ENCODE peak calls at places on chromosomes 7 and 10, in eight cellular contexts. One of them, this sample, is unnamed.

GRCh38 chr10:27360581-27361172 is 120.1 kb upstream of the ACBD5 start:
- DNase-seq in kidney: no peak
- DNase-seq in ascending aorta: no peak
- DNase-seq in colonic mucosa: peak; percentile 76
- DNase-seq in Karpas-422: peak; percentile 94
- DNase-seq in iPS DF 6.9: peak; percentile 58
- DNase-seq in substantia nigra: peak; percentile 22
- DNase-seq in H9: peak; percentile 71
- DNase-seq in this sample: peak; percentile 83

GRCh38 chr7:66110861-66111260 is 3.8 kb upstream of the CRCP start:
- DNase-seq in kidney: no peak
- DNase-seq in ascending aorta: no peak
- DNase-seq in colonic mucosa: no peak
- DNase-seq in Karpas-422: no peak
- DNase-seq in iPS DF 6.9: no peak
- DNase-seq in substantia nigra: no peak
- DNase-seq in H9: no peak
- DNase-seq in this sample: no peak

GRCh38 chr10:32004161-32004591 is 52.0 kb downstream of the KIF5B start:
- DNase-seq in kidney: no peak
- DNase-seq in ascending aorta: no peak
- DNase-seq in colonic mucosa: no peak
- DNase-seq in Karpas-422: no peak
- DNase-seq in iPS DF 6.9: no peak
- DNase-seq in substantia nigra: peak; percentile 23
- DNase-seq in H9: peak; percentile 66
- DNase-seq in this sample: no peak

GRCh38 chr7:158467562-158467961 is 120.1 kb downstream of the PTPRN2 start:
- DNase-seq in kidney: no peak
- DNase-seq in ascending aorta: no peak
- DNase-seq in colonic mucosa: no peak
- DNase-seq in Karpas-422: no peak
- DNase-seq in iPS DF 6.9: no peak
- DNase-seq in substantia nigra: no peak
- DNase-seq in H9: no peak
- DNase-seq in this sample: no peak

GRCh38 chr10:131252586-131253276 is 58.8 kb downstream of the TCERG1L start:
- DNase-seq in kidney: no peak
- DNase-seq in ascending aorta: no peak
- DNase-seq in colonic mucosa: no peak
- DNase-seq in Karpas-422: no peak
- DNase-seq in iPS DF 6.9: no peak
- DNase-seq in substantia nigra: no peak
- DNase-seq in H9: no peak
- DNase-seq in this sample: no peak

GRCh38 chr7:27155816-27156507 is 513 bp downstream of the HOXA7 start:
- DNase-seq in kidney: peak; percentile 82
- DNase-seq in ascending aorta: no peak
- DNase-seq in colonic mucosa: peak; percentile 70
- DNase-seq in Karpas-422: peak; percentile 86
- DNase-seq in iPS DF 6.9: no peak
- DNase-seq in substantia nigra: no peak
- DNase-seq in H9: peak; percentile 55
- DNase-seq in this sample: no peak

GRCh38 chr7:138890782-138891445 is 90.3 kb downstream of the KIAA1549 start:
- DNase-seq in kidney: no peak
- DNase-seq in ascending aorta: no peak
- DNase-seq in colonic mucosa: no peak
- DNase-seq in Karpas-422: no peak
- DNase-seq in iPS DF 6.9: no peak
- DNase-seq in substantia nigra: no peak
- DNase-seq in H9: no peak
- DNase-seq in this sample: no peak

GRCh38 chr10:13673165-13673564 is 86.4 kb downstream of the PRPF18 start:
- DNase-seq in kidney: no peak
- DNase-seq in ascending aorta: no peak
- DNase-seq in colonic mucosa: no peak
- DNase-seq in Karpas-422: no peak
- DNase-seq in iPS DF 6.9: no peak
- DNase-seq in substantia nigra: no peak
- DNase-seq in H9: no peak
- DNase-seq in this sample: no peak

GRCh38 chr10:114257488-114257887 is 18.4 kb downstream of the VWA2 start:
- DNase-seq in kidney: no peak
- DNase-seq in ascending aorta: no peak
- DNase-seq in colonic mucosa: no peak
- DNase-seq in Karpas-422: no peak
- DNase-seq in iPS DF 6.9: no peak
- DNase-seq in substantia nigra: no peak
- DNase-seq in H9: no peak
- DNase-seq in this sample: no peak

GRCh38 chr10:69142983-69143382 is 19.0 kb downstream of the VPS26A start:
- DNase-seq in kidney: no peak
- DNase-seq in ascending aorta: no peak
- DNase-seq in colonic mucosa: no peak
- DNase-seq in Karpas-422: no peak
- DNase-seq in iPS DF 6.9: no peak
- DNase-seq in substantia nigra: no peak
- DNase-seq in H9: no peak
- DNase-seq in this sample: no peak

GRCh38 chr10:15140640-15141039 is 27.9 kb downstream of the NMT2 start:
- DNase-seq in kidney: no peak
- DNase-seq in ascending aorta: no peak
- DNase-seq in colonic mucosa: no peak
- DNase-seq in Karpas-422: no peak
- DNase-seq in iPS DF 6.9: no peak
- DNase-seq in substantia nigra: peak; percentile 1
- DNase-seq in H9: no peak
- DNase-seq in this sample: no peak

GRCh38 chr7:70215491-70215890 is 617.2 kb downstream of the AUTS2 start:
- DNase-seq in kidney: no peak
- DNase-seq in ascending aorta: no peak
- DNase-seq in colonic mucosa: no peak
- DNase-seq in Karpas-422: no peak
- DNase-seq in iPS DF 6.9: no peak
- DNase-seq in substantia nigra: no peak
- DNase-seq in H9: no peak
- DNase-seq in this sample: no peak

GRCh38 chr10:69800109-69800508 is 1.6 kb upstream of the COL13A1 start:
- DNase-seq in kidney: no peak
- DNase-seq in ascending aorta: no peak
- DNase-seq in colonic mucosa: peak; percentile 62
- DNase-seq in Karpas-422: peak; percentile 64
- DNase-seq in iPS DF 6.9: no peak
- DNase-seq in substantia nigra: peak; percentile 4
- DNase-seq in H9: peak; percentile 76
- DNase-seq in this sample: peak; percentile 43

GRCh38 chr10:43362191-43362839 is 9.1 kb upstream of the FXYD4 start:
- DNase-seq in kidney: peak; percentile 99
- DNase-seq in ascending aorta: peak; percentile 75
- DNase-seq in colonic mucosa: peak; percentile 98
- DNase-seq in Karpas-422: peak; percentile 94
- DNase-seq in iPS DF 6.9: peak; percentile 92
- DNase-seq in substantia nigra: peak; percentile 77
- DNase-seq in H9: peak; percentile 99
- DNase-seq in this sample: peak; percentile 98

GRCh38 chr7:105876964-105877601 is 684 bp upstream of the ATXN7L1 start:
- DNase-seq in kidney: peak; percentile 75
- DNase-seq in ascending aorta: no peak
- DNase-seq in colonic mucosa: peak; percentile 80
- DNase-seq in Karpas-422: no peak
- DNase-seq in iPS DF 6.9: no peak
- DNase-seq in substantia nigra: peak; percentile 60
- DNase-seq in H9: peak; percentile 64
- DNase-seq in this sample: no peak

GRCh38 chr10:67772894-67773511 is 65.0 kb downstream of the DNAJC12 start:
- DNase-seq in kidney: no peak
- DNase-seq in ascending aorta: no peak
- DNase-seq in colonic mucosa: no peak
- DNase-seq in Karpas-422: peak; percentile 90
- DNase-seq in iPS DF 6.9: no peak
- DNase-seq in substantia nigra: no peak
- DNase-seq in H9: no peak
- DNase-seq in this sample: no peak

GRCh38 chr10:43892062-43892765 is 243.5 kb upstream of the ZNF32 start:
- DNase-seq in kidney: no peak
- DNase-seq in ascending aorta: no peak
- DNase-seq in colonic mucosa: no peak
- DNase-seq in Karpas-422: no peak
- DNase-seq in iPS DF 6.9: no peak
- DNase-seq in substantia nigra: no peak
- DNase-seq in H9: peak; percentile 15
- DNase-seq in this sample: no peak

GRCh38 chr7:112790651-112790973 is 419 bp upstream of the TMEM168 start:
- DNase-seq in kidney: no peak
- DNase-seq in ascending aorta: no peak
- DNase-seq in colonic mucosa: no peak
- DNase-seq in Karpas-422: peak; percentile 82
- DNase-seq in iPS DF 6.9: no peak
- DNase-seq in substantia nigra: no peak
- DNase-seq in H9: no peak
- DNase-seq in this sample: no peak

GRCh38 chr7:133386204-133386603 is 133.3 kb downstream of the EXOC4 start:
- DNase-seq in kidney: no peak
- DNase-seq in ascending aorta: no peak
- DNase-seq in colonic mucosa: no peak
- DNase-seq in Karpas-422: no peak
- DNase-seq in iPS DF 6.9: peak; percentile 13
- DNase-seq in substantia nigra: no peak
- DNase-seq in H9: peak; percentile 39
- DNase-seq in this sample: no peak

GRCh38 chr7:158865462-158865922 is 9.1 kb downstream of the DYNC2I1 start:
- DNase-seq in kidney: no peak
- DNase-seq in ascending aorta: no peak
- DNase-seq in colonic mucosa: peak; percentile 65
- DNase-seq in Karpas-422: peak; percentile 69
- DNase-seq in iPS DF 6.9: no peak
- DNase-seq in substantia nigra: no peak
- DNase-seq in H9: no peak
- DNase-seq in this sample: no peak

GRCh38 chr10:96794786-96795733 is 37.0 kb upstream of the LCOR start:
- DNase-seq in kidney: no peak
- DNase-seq in ascending aorta: no peak
- DNase-seq in colonic mucosa: peak; percentile 72
- DNase-seq in Karpas-422: no peak
- DNase-seq in iPS DF 6.9: no peak
- DNase-seq in substantia nigra: no peak
- DNase-seq in H9: no peak
- DNase-seq in this sample: no peak

GRCh38 chr7:108455524-108455832 is 758 bp downstream of the NRCAM start:
- DNase-seq in kidney: peak; percentile 76
- DNase-seq in ascending aorta: no peak
- DNase-seq in colonic mucosa: no peak
- DNase-seq in Karpas-422: no peak
- DNase-seq in iPS DF 6.9: no peak
- DNase-seq in substantia nigra: no peak
- DNase-seq in H9: no peak
- DNase-seq in this sample: no peak

GRCh38 chr7:4683884-4684565 is 1.9 kb downstream of the FOXK1 start:
- DNase-seq in kidney: peak; percentile 93
- DNase-seq in ascending aorta: no peak
- DNase-seq in colonic mucosa: peak; percentile 72
- DNase-seq in Karpas-422: peak; percentile 57
- DNase-seq in iPS DF 6.9: no peak
- DNase-seq in substantia nigra: peak; percentile 29
- DNase-seq in H9: no peak
- DNase-seq in this sample: peak; percentile 57

GRCh38 chr7:84665339-84665738 is 470.8 kb upstream of the SEMA3A start:
- DNase-seq in kidney: no peak
- DNase-seq in ascending aorta: no peak
- DNase-seq in colonic mucosa: no peak
- DNase-seq in Karpas-422: no peak
- DNase-seq in iPS DF 6.9: no peak
- DNase-seq in substantia nigra: no peak
- DNase-seq in H9: no peak
- DNase-seq in this sample: no peak

GRCh38 chr10:74502963-74503608 is 323.3 kb upstream of the KAT6B start:
- DNase-seq in kidney: no peak
- DNase-seq in ascending aorta: no peak
- DNase-seq in colonic mucosa: no peak
- DNase-seq in Karpas-422: no peak
- DNase-seq in iPS DF 6.9: no peak
- DNase-seq in substantia nigra: no peak
- DNase-seq in H9: no peak
- DNase-seq in this sample: no peak

GRCh38 chr10:44958196-44958896 is 1.3 kb upstream of the RASSF4 start:
- DNase-seq in kidney: no peak
- DNase-seq in ascending aorta: no peak
- DNase-seq in colonic mucosa: peak; percentile 18
- DNase-seq in Karpas-422: no peak
- DNase-seq in iPS DF 6.9: no peak
- DNase-seq in substantia nigra: no peak
- DNase-seq in H9: peak; percentile 11
- DNase-seq in this sample: no peak
- H3K27ac ChIP-seq in kidney: no peak overlapping the region
- H3K27ac ChIP-seq in ascending aorta: peak overlapping the region; percentile 86
- H3K27ac ChIP-seq in colonic mucosa: peak overlapping the region; percentile 74
- H3K27ac ChIP-seq in Karpas-422: no peak overlapping the region
- H3K27ac ChIP-seq in iPS DF 6.9: no peak overlapping the region
- H3K27ac ChIP-seq in substantia nigra: peak overlapping the region; percentile 86
- H3K27ac ChIP-seq in H9: no peak overlapping the region
- H3K27ac ChIP-seq in this sample: peak overlapping the region; percentile 74

DNA sequence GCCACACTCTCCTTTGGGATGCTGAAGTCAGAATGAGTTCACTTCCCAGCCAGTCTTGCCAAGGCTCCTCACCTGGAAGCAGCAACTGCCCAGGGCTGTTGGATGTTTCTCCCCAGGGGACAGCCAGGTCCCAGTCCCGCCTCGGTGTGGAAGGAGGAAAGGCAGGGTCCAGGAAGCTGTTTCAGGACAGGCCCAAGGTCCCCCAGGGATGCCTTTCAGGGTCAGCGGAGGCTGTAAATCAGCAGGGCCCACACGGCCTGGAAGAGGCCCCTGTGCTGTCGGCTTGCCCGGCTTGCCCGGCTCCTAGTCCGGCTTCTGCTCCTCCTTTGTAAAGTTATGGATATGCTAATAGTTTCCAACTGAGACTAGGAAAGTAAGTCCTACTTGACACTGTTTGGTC is 10.3 kb downstream of the IKZF1 start:
- DNase-seq in kidney: no peak
- DNase-seq in ascending aorta: no peak
- DNase-seq in colonic mucosa: no peak
- DNase-seq in Karpas-422: no peak
- DNase-seq in iPS DF 6.9: no peak
- DNase-seq in substantia nigra: no peak
- DNase-seq in H9: no peak
- DNase-seq in this sample: no peak
- H3K27ac ChIP-seq in kidney: no peak overlapping the region
- H3K27ac ChIP-seq in ascending aorta: no peak overlapping the region
- H3K27ac ChIP-seq in colonic mucosa: no peak overlapping the region
- H3K27ac ChIP-seq in Karpas-422: peak overlapping the region; percentile 67
- H3K27ac ChIP-seq in iPS DF 6.9: no peak overlapping the region
- H3K27ac ChIP-seq in substantia nigra: no peak overlapping the region
- H3K27ac ChIP-seq in H9: no peak overlapping the region
- H3K27ac ChIP-seq in this sample: peak overlapping the region; percentile 21

GRCh38 chr7:129434172-129434845 is at the start of gene STRIP2:
- DNase-seq in kidney: peak; percentile 95
- DNase-seq in ascending aorta: peak; percentile 68
- DNase-seq in colonic mucosa: peak; percentile 96
- DNase-seq in Karpas-422: peak; percentile 92
- DNase-seq in iPS DF 6.9: peak; percentile 74
- DNase-seq in substantia nigra: peak; percentile 66
- DNase-seq in H9: peak; percentile 97
- DNase-seq in this sample: peak; percentile 92
- H3K27ac ChIP-seq in kidney: no peak within 1 kb of the TSS
- H3K27ac ChIP-seq in ascending aorta: no peak within 1 kb of the TSS
- H3K27ac ChIP-seq in colonic mucosa: peak within 1 kb of the TSS; percentile 5
- H3K27ac ChIP-seq in Karpas-422: no peak within 1 kb of the TSS
- H3K27ac ChIP-seq in iPS DF 6.9: no peak within 1 kb of the TSS
- H3K27ac ChIP-seq in substantia nigra: peak within 1 kb of the TSS; percentile 19
- H3K27ac ChIP-seq in H9: no peak within 1 kb of the TSS
- H3K27ac ChIP-seq in this sample: peak within 1 kb of the TSS; percentile 49

GRCh38 chr10:52019078-52019644 is 294.9 kb upstream of the DKK1 start:
- DNase-seq in kidney: no peak
- DNase-seq in ascending aorta: no peak
- DNase-seq in colonic mucosa: no peak
- DNase-seq in Karpas-422: no peak
- DNase-seq in iPS DF 6.9: no peak
- DNase-seq in substantia nigra: no peak
- DNase-seq in H9: no peak
- DNase-seq in this sample: no peak
- H3K27ac ChIP-seq in kidney: no peak overlapping the region
- H3K27ac ChIP-seq in ascending aorta: peak overlapping the region; percentile 46
- H3K27ac ChIP-seq in colonic mucosa: no peak overlapping the region
- H3K27ac ChIP-seq in Karpas-422: no peak overlapping the region
- H3K27ac ChIP-seq in iPS DF 6.9: no peak overlapping the region
- H3K27ac ChIP-seq in substantia nigra: no peak overlapping the region
- H3K27ac ChIP-seq in H9: no peak overlapping the region
- H3K27ac ChIP-seq in this sample: no peak overlapping the region